ENCODE peak calls at places on chromosomes 13 and 19, in four cellular contexts. F, R, Y and C are unnamed samples.

GRCh38 chr13:40164137-40164536 is 502.3 kb downstream of the FOXO1 start:
- DNase-seq in Y (no peak), F (no peak), R (peak; percentile 25), C (peak; percentile 23)

GRCh38 chr19:36113895-36114762 is 546 bp downstream of the POLR2I start:
- DNase-seq in F (peak; percentile 46), R (peak; percentile 25), Y (no peak), C (no peak)

GRCh38 chr19:16828990-16829821 is at the start of gene SIN3B:
- DNase-seq in R (peak; percentile 97), F (peak; percentile 85), Y (peak; percentile 85), C (peak; percentile 95)

GRCh38 chr13:41244555-41244954 is 18.8 kb downstream of the MTRF1 start:
- DNase-seq in R (no peak), Y (no peak), F (no peak), C (no peak)

GRCh38 chr13:46598820-46599180 is 45.8 kb downstream of the LRCH1 start:
- DNase-seq in Y (no peak), R (no peak), F (no peak), C (no peak)

GRCh38 chr19:14480695-14481069 is 5.5 kb upstream of the PTGER1 start:
- DNase-seq in Y (no peak), R (no peak), F (no peak), C (no peak)

GRCh38 chr13:20058476-20058875 is 99.9 kb downstream of the ZMYM2 start:
- DNase-seq in R (no peak), Y (no peak), F (no peak), C (no peak)

GRCh38 chr13:54965881-54966280 is 1937.3 kb downstream of the OLFM4 start:
- DNase-seq in Y (no peak), F (no peak), R (no peak), C (peak; percentile 22)

GRCh38 chr19:48872182-48872883 is at the start of gene PPP1R15A:
- DNase-seq in Y (peak; percentile 99), R (peak; percentile 98), F (peak; percentile 98), C (peak; percentile 97)
- H3K27ac ChIP-seq in Y (peak within 1 kb of the TSS; percentile 100), R (peak within 1 kb of the TSS; percentile 95), F (peak within 1 kb of the TSS; percentile 99), C (peak within 1 kb of the TSS; percentile 98)

GRCh38 chr19:11197291-11198174 is at the start of gene KANK2:
- DNase-seq in F (peak; percentile 87), Y (peak; percentile 86), R (peak; percentile 91), C (peak; percentile 97)
- TF ChIP-seq CTCF in F (no peak), Y (peak; percentile 18), R (no peak), C (no peak)

GRCh38 chr19:45515807-45516401 is 8.6 kb downstream of the VASP start:
- DNase-seq in F (peak; percentile 64), R (no peak), Y (no peak), C (no peak)
- H3K27ac ChIP-seq in F (peak overlapping the region; percentile 94), R (no peak overlapping the region), Y (no peak overlapping the region), C (peak overlapping the region; percentile 92)

GRCh38 chr19:54180691-54181091 is 7.7 kb upstream of the TMC4 start:
- DNase-seq in R (peak; percentile 1), F (no peak), Y (no peak), C (no peak)

GRCh38 chr19:54179262-54179587 is 6.3 kb upstream of the TMC4 start:
- DNase-seq in F (no peak), R (peak; percentile 1), Y (no peak), C (no peak)

GRCh38 chr19:54178581-54179261 is 5.8 kb upstream of the TMC4 start:
- DNase-seq in R (peak; percentile 42), F (no peak), Y (no peak), C (no peak)

GRCh38 chr19:54183431-54183830 is 5.9 kb downstream of the MBOAT7 start:
- DNase-seq in R (no peak), F (no peak), Y (no peak), C (no peak)

GRCh38 chr19:54179921-54180452 is 7.0 kb upstream of the TMC4 start:
- DNase-seq in R (peak; percentile 16), Y (no peak), F (no peak), C (no peak)
- TF ChIP-seq CTCF in R (peak; percentile 17), Y (no peak), F (no peak), C (no peak)

GRCh38 chr13:71124230-71124629 is 742.8 kb downstream of the DACH1 start:
- DNase-seq in F (no peak), R (no peak), Y (no peak), C (no peak)

GRCh38 chr13:71117920-71118319 is 749.1 kb downstream of the DACH1 start:
- DNase-seq in Y (no peak), R (no peak), F (no peak), C (no peak)

GRCh38 chr13:71115301-71115700 is 751.7 kb downstream of the DACH1 start:
- DNase-seq in F (no peak), R (no peak), Y (no peak), C (no peak)

GRCh38 chr13:71118779-71119364 is 748.1 kb downstream of the DACH1 start:
- DNase-seq in R (peak; percentile 38), F (no peak), Y (no peak), C (no peak)
- H3K27ac ChIP-seq in R (no peak overlapping the region), F (no peak overlapping the region), Y (no peak overlapping the region), C (no peak overlapping the region)

GRCh38 chr13:50993371-50993770 is 83.8 kb downstream of the RNASEH2B start:
- DNase-seq in R (no peak), F (no peak), Y (no peak), C (no peak)

GRCh38 chr13:50993908-50994307 is 84.3 kb downstream of the RNASEH2B start:
- DNase-seq in Y (peak; percentile 70), F (no peak), R (no peak), C (no peak)

GRCh38 chr13:50990050-50990449 is 80.5 kb downstream of the RNASEH2B start:
- DNase-seq in Y (no peak), R (no peak), F (no peak), C (no peak)

GRCh38 chr13:50990540-50991506 is 81.2 kb downstream of the RNASEH2B start:
- DNase-seq in Y (peak; percentile 84), R (no peak), F (peak; percentile 71), C (no peak)

DNA sequence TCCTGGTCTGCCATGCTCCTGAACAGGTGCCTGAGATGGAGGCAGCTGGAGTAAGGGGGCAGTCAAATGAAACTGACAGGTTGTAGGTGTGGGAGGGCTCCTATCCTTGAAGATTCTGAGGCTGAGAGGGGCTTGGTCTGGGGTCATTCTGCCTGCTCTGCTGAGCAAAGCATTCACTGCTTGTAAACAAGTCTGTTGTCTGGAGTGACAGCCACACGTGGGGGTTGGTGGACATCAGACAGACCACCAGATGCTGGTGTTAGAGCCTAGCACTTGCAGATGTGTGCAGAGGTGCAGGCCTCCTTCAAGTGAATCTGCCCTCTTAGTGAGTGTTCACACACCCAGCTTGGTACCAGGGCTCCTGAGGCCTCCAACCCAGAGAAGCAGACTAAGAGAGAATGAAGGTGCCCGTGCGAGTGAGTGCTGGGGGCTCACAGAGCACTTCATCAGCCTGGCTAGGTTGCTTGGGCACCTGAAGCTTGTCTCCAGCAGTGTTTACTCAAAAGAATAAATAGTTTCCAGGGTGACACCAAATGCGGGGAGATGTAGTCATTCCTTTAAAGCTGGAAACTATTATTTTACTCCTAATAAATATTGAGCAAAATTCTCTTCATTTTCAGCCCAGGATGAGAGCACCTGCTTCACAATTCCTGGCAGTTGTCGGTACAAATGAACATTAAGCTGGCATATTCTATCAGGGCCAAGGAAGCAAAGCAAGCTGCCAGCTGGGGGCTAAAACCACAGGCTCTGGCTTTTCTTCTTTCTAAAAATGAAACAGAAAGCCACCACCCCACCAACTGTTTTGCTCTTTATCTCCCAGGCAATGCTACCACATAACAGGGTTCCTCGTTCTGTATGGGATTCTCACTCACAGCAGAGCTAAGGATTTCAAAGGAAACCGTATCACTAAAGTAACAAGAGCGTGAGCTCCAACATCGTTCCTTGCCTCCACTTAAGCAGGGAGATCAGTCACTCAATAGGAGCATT is 82.3 kb downstream of the RNASEH2B start:
- DNase-seq in R (no peak), F (no peak), Y (no peak), C (no peak)
- TF ChIP-seq CTCF in R (no peak), F (no peak), Y (no peak), C (no peak)

DNA sequence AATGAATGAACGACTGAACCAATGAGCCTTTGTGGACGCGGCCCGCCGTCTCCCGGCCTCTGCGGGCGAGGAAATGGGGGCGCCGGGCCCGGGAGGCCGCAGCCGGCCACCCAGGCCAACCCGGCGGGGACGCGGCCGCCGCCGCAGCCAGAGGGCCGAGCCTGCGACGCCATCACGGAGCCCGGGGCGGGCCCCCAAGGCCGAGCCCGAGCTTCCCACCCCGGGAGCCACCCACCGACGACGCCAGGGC is 216 bp downstream of the SUGP2 start:
- DNase-seq in F (no peak), Y (no peak), R (no peak), C (no peak)
- H3K27ac ChIP-seq in F (peak overlapping the region; percentile 97), Y (peak overlapping the region; percentile 89), R (peak overlapping the region; percentile 73), C (peak overlapping the region; percentile 92)

DNA sequence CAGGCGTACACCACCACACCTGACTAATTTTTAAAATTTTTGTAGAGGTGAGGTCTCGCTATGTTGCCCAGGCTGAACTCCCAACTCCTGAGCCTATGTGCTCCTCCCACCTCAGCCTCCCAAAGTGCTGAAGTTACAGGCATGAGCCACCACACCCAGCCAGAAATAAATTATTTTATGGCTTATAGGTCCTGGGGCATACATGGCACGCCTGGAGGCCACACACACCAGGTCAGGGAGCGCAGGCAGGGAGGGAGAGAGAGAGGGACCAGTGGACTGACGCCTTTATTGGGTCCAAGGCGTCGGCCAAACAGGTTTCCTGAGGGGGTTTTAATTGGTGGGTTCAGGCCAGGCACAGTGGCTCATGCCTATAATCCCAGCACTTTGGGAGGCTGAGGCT is 6.8 kb downstream of the SPIB start:
- DNase-seq in F (no peak), R (no peak), Y (no peak), C (no peak)
- TF ChIP-seq CTCF in F (no peak), R (no peak), Y (no peak), C (no peak)

GRCh38 chr19:489418-490196 is 6.7 kb upstream of the MADCAM1 start:
- DNase-seq in Y (no peak), F (no peak), R (peak; percentile 13), C (no peak)

GRCh38 chr19:493391-494170 is 2.7 kb upstream of the MADCAM1 start:
- DNase-seq in R (no peak), Y (no peak), F (no peak), C (no peak)

GRCh38 chr19:494171-495046 is 1.9 kb upstream of the MADCAM1 start:
- DNase-seq in Y (no peak), F (no peak), R (no peak), C (no peak)

GRCh38 chr19:491146-491741 is 5.0 kb upstream of the MADCAM1 start:
- DNase-seq in R (peak; percentile 28), F (no peak), Y (no peak), C (no peak)

DNA sequence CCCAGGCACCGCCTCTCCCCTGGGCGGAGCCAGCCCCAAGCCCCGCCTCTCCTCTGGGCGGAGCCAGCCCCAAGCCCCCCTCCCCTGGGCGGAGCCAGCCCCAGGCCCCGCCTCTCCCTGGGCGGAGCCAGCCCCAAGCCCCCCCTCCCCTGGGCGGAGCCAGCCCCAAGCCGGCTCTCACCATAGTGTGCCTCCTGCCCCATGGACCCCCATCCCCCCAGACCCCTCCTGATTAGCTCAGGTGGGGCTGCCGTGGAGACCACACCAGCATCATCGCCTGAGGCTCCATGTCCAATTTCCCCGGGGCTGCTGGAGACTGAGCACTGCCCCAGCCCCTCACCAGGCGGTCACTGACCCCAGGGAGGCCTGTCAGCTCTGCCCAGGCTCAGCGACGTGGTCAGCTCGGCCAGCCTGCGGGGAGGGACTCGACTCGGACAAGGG is 4.2 kb upstream of the MADCAM1 start:
- DNase-seq in F (no peak), Y (no peak), R (peak; percentile 11), C (no peak)
- H3K27ac ChIP-seq in F (no peak overlapping the region), Y (no peak overlapping the region), R (no peak overlapping the region), C (no peak overlapping the region)